ENCODE peak calls at places on chromosomes 2 and 18, in seven cellular contexts. L is T-helper 17 cell, H is left ventricle myocardium superior, C is right lobe of liver, J is heart right ventricle, Z is body of pancreas, G is left lung. F is an unnamed sample.

GRCh38 chr2:177393381-177393780 is 808 bp downstream of the AGPS start:
- ATAC-seq in G (no peak), Z (no peak), H (no peak), C (no peak), L (peak; percentile 32), J (no peak), F (peak; percentile 40)

GRCh38 chr2:102278720-102279390 is 32.5 kb upstream of the IL1RL1 start:
- ATAC-seq in L (no peak), Z (no peak), J (no peak), G (peak; percentile 39), C (no peak), H (no peak), F (no peak)

GRCh38 chr2:218329027-218329825 is 27.4 kb upstream of the CATIP start:
- ATAC-seq in Z (no peak), C (no peak), H (no peak), G (peak; percentile 72), L (no peak), J (no peak), F (no peak)

GRCh38 chr2:95526360-95527341 is 42.1 kb upstream of the TRIM43B start:
- ATAC-seq in J (peak; percentile 92), L (peak; percentile 83), C (peak; percentile 99), G (peak; percentile 95), H (peak; percentile 98), Z (peak; percentile 92), F (peak; percentile 81)

GRCh38 chr2:50116096-50116495 is 915.8 kb downstream of the NRXN1 start:
- ATAC-seq in L (no peak), G (no peak), J (no peak), Z (no peak), H (no peak), C (no peak), F (no peak)

GRCh38 chr2:200308421-200309295 is 2.2 kb downstream of the SPATS2L start:
- ATAC-seq in C (no peak), G (no peak), L (no peak), H (no peak), J (no peak), Z (no peak), F (no peak)

GRCh38 chr2:15934291-15934945 is 5.9 kb upstream of the MYCN start:
- ATAC-seq in L (no peak), C (no peak), H (no peak), G (no peak), J (no peak), Z (no peak), F (no peak)

GRCh38 chr2:241211276-241211675 is 22.8 kb downstream of the ANO7 start:
- ATAC-seq in J (no peak), L (peak; percentile 27), C (no peak), H (no peak), G (no peak), Z (no peak), F (no peak)

GRCh38 chr2:191746306-191746705 is 68.4 kb downstream of the NABP1 start:
- ATAC-seq in Z (no peak), L (no peak), G (no peak), J (no peak), H (no peak), C (no peak), F (no peak)

GRCh38 chr2:104939570-104940235 is 85.8 kb downstream of the POU3F3 start:
- ATAC-seq in H (no peak), J (no peak), G (peak; percentile 83), Z (peak; percentile 78), L (no peak), C (peak; percentile 77), F (no peak)

GRCh38 chr18:48059363-48060109 is 129.1 kb upstream of the SMAD2 start:
- ATAC-seq in H (no peak), Z (no peak), J (no peak), C (no peak), G (no peak), L (no peak), F (peak; percentile 90)

GRCh38 chr2:38991899-38992298 is 102.2 kb downstream of the ARHGEF33 start:
- ATAC-seq in L (no peak), H (no peak), C (no peak), G (no peak), Z (no peak), J (no peak), F (no peak)

GRCh38 chr2:62307469-62308389 is 111.8 kb downstream of the B3GNT2 start:
- ATAC-seq in L (no peak), G (peak; percentile 46), J (no peak), Z (no peak), H (no peak), C (no peak), F (peak; percentile 70)

GRCh38 chr2:45191972-45192371 is 182.7 kb upstream of the SIX2 start:
- ATAC-seq in H (peak; percentile 94), Z (peak; percentile 33), G (peak; percentile 80), J (peak; percentile 59), C (no peak), L (no peak), F (no peak)

GRCh38 chr2:69948963-69949645 is 12.3 kb downstream of the ASPRV1 start:
- ATAC-seq in Z (no peak), C (no peak), L (no peak), J (no peak), H (no peak), G (no peak), F (no peak)

GRCh38 chr2:144712277-144712944 is 192.5 kb upstream of the ZEB2 start:
- ATAC-seq in G (peak; percentile 78), J (no peak), H (no peak), Z (no peak), L (no peak), C (no peak), F (no peak)

GRCh38 chr2:99656938-99657337 is 167.1 kb upstream of the REV1 start:
- ATAC-seq in L (no peak), C (no peak), G (no peak), Z (no peak), H (peak; percentile 75), J (peak; percentile 65), F (no peak)

GRCh38 chr2:42132066-42132965 is 36.8 kb upstream of the EML4 start:
- ATAC-seq in C (no peak), J (peak; percentile 6), Z (no peak), H (peak; percentile 38), G (peak; percentile 40), L (peak; percentile 6), F (peak; percentile 2)

GRCh38 chr2:33000986-33001385 is 54.2 kb downstream of the LTBP1 start:
- ATAC-seq in H (no peak), G (no peak), L (no peak), Z (no peak), C (peak; percentile 86), J (no peak), F (no peak)

GRCh38 chr2:225019100-225019499 is 23.2 kb downstream of the DOCK10 start:
- ATAC-seq in Z (no peak), H (no peak), J (no peak), C (no peak), G (no peak), L (no peak), F (no peak)

GRCh38 chr2:40039543-40039942 is 260.5 kb upstream of the THUMPD2 start:
- ATAC-seq in L (no peak), G (no peak), C (no peak), Z (no peak), H (no peak), J (no peak), F (no peak)

GRCh38 chr2:3659447-3660432 is 1.7 kb downstream of the ALLC start:
- ATAC-seq in G (peak; percentile 60), C (peak; percentile 27), J (peak; percentile 90), Z (peak; percentile 65), H (peak; percentile 79), L (no peak), F (no peak)

GRCh38 chr2:17272649-17273048 is 245.6 kb downstream of the RAD51AP2 start:
- ATAC-seq in J (no peak), Z (no peak), H (no peak), L (no peak), G (no peak), C (no peak), F (no peak)

GRCh38 chr2:124692707-124693106 is 667.6 kb downstream of the CNTNAP5 start:
- ATAC-seq in Z (no peak), H (peak; percentile 79), G (no peak), C (no peak), J (no peak), L (no peak), F (no peak)

GRCh38 chr2:116802671-116803070 is 1011.8 kb upstream of the DDX18 start:
- ATAC-seq in H (no peak), J (no peak), Z (no peak), L (no peak), G (no peak), C (no peak), F (no peak)

GRCh38 chr2:10675126-10675525 is 14.6 kb downstream of the NOL10 start:
- ATAC-seq in L (peak; percentile 46), J (no peak), G (no peak), H (no peak), Z (no peak), C (no peak), F (no peak)

GRCh38 chr18:31185551-31185950 is 22.9 kb upstream of the DSC1 start:
- ATAC-seq in Z (no peak), L (no peak), H (no peak), C (no peak), J (no peak), G (no peak), F (peak; percentile 93)

GRCh38 chr18:35408843-35409261 is 31.7 kb upstream of the ZNF396 start:
- ATAC-seq in H (no peak), C (peak; percentile 41), G (no peak), L (no peak), J (no peak), Z (no peak), F (no peak)

GRCh38 chr2:39524061-39524460 is 87.0 kb upstream of the MAP4K3 start:
- ATAC-seq in Z (no peak), C (no peak), L (no peak), G (peak; percentile 17), J (no peak), H (no peak), F (no peak)

GRCh38 chr2:79620679-79621078 is 107.8 kb downstream of the CTNNA2 start:
- ATAC-seq in L (no peak), C (no peak), Z (no peak), J (no peak), G (no peak), H (no peak), F (no peak)

GRCh38 chr2:159613515-159614336 is 2.6 kb downstream of the BAZ2B start:
- ATAC-seq in Z (no peak), C (no peak), G (no peak), H (no peak), L (no peak), J (no peak), F (no peak)

GRCh38 chr2:96876036-96876810 is 6.3 kb upstream of the SEMA4C start:
- ATAC-seq in L (no peak), Z (no peak), H (no peak), J (no peak), G (no peak), C (peak; percentile 24), F (no peak)

GRCh38 chr2:64686283-64686956 is 32.7 kb upstream of the SERTAD2 start:
- ATAC-seq in J (no peak), Z (no peak), C (no peak), G (no peak), L (no peak), H (no peak), F (no peak)

GRCh38 chr2:188979119-188979729 is 5.1 kb downstream of the COL3A1 start:
- ATAC-seq in H (no peak), Z (no peak), C (no peak), L (no peak), J (no peak), G (no peak), F (no peak)

GRCh38 chr2:125746321-125746983 is 909.5 kb upstream of the GYPC start:
- ATAC-seq in L (no peak), Z (no peak), C (peak; percentile 57), G (no peak), J (no peak), H (no peak), F (no peak)

F was measured in esophagus mucosa.